ENCODE peak calls at places on chromosomes 13 and 19, in eight cellular contexts. One of them, this sample, is unnamed.

GRCh38 chr13:19984430-19985218 is 26.1 kb downstream of the ZMYM2 start:
- DNase-seq in activated T-helper 1 cell treated with anti-CD3 and anti-CD28 coated beads, Interleukin-2, amount 50 U/mL, for 16 hours: no peak
- DNase-seq in NCI-H1436: no peak
- DNase-seq in AG09309: peak
- DNase-seq in Ammon's horn: peak
- DNase-seq in stimulated activated CD8-positive, alpha-beta memory T cell treated with anti-CD3 and anti-CD28 coated beads, Interleukin-4, amount 100 ng/mL, for 4 hours: no peak
- DNase-seq in lower lobe of right lung: no peak
- DNase-seq in T-helper 2 cell: peak
- DNase-seq in this sample: peak

GRCh38 chr19:23460656-23461055 is 65.4 kb upstream of the ZNF91 start:
- DNase-seq in activated T-helper 1 cell treated with anti-CD3 and anti-CD28 coated beads, Interleukin-2, amount 50 U/mL, for 16 hours: no peak
- DNase-seq in NCI-H1436: no peak
- DNase-seq in AG09309: no peak
- DNase-seq in Ammon's horn: no peak
- DNase-seq in stimulated activated CD8-positive, alpha-beta memory T cell treated with anti-CD3 and anti-CD28 coated beads, Interleukin-4, amount 100 ng/mL, for 4 hours: no peak
- DNase-seq in lower lobe of right lung: no peak
- DNase-seq in T-helper 2 cell: no peak
- DNase-seq in this sample: no peak

GRCh38 chr19:4977299-4978174 is 8.6 kb downstream of the KDM4B start:
- DNase-seq in activated T-helper 1 cell treated with anti-CD3 and anti-CD28 coated beads, Interleukin-2, amount 50 U/mL, for 16 hours: no peak
- DNase-seq in NCI-H1436: no peak
- DNase-seq in AG09309: peak
- DNase-seq in Ammon's horn: peak
- DNase-seq in stimulated activated CD8-positive, alpha-beta memory T cell treated with anti-CD3 and anti-CD28 coated beads, Interleukin-4, amount 100 ng/mL, for 4 hours: no peak
- DNase-seq in lower lobe of right lung: no peak
- DNase-seq in T-helper 2 cell: no peak
- DNase-seq in this sample: no peak

GRCh38 chr19:2337329-2337707 is 8.8 kb downstream of the SPPL2B start:
- DNase-seq in activated T-helper 1 cell treated with anti-CD3 and anti-CD28 coated beads, Interleukin-2, amount 50 U/mL, for 16 hours: no peak
- DNase-seq in NCI-H1436: no peak
- DNase-seq in AG09309: no peak
- DNase-seq in Ammon's horn: peak
- DNase-seq in stimulated activated CD8-positive, alpha-beta memory T cell treated with anti-CD3 and anti-CD28 coated beads, Interleukin-4, amount 100 ng/mL, for 4 hours: no peak
- DNase-seq in lower lobe of right lung: no peak
- DNase-seq in T-helper 2 cell: no peak
- DNase-seq in this sample: no peak

GRCh38 chr19:13004273-13004672 is 9.0 kb downstream of the NFIX start:
- DNase-seq in activated T-helper 1 cell treated with anti-CD3 and anti-CD28 coated beads, Interleukin-2, amount 50 U/mL, for 16 hours: no peak
- DNase-seq in NCI-H1436: no peak
- DNase-seq in AG09309: no peak
- DNase-seq in Ammon's horn: no peak
- DNase-seq in stimulated activated CD8-positive, alpha-beta memory T cell treated with anti-CD3 and anti-CD28 coated beads, Interleukin-4, amount 100 ng/mL, for 4 hours: no peak
- DNase-seq in lower lobe of right lung: no peak
- DNase-seq in T-helper 2 cell: no peak
- DNase-seq in this sample: no peak

GRCh38 chr19:39303373-39304184 is 7.4 kb downstream of the IFNL1 start:
- DNase-seq in activated T-helper 1 cell treated with anti-CD3 and anti-CD28 coated beads, Interleukin-2, amount 50 U/mL, for 16 hours: no peak
- DNase-seq in NCI-H1436: no peak
- DNase-seq in AG09309: no peak
- DNase-seq in Ammon's horn: no peak
- DNase-seq in stimulated activated CD8-positive, alpha-beta memory T cell treated with anti-CD3 and anti-CD28 coated beads, Interleukin-4, amount 100 ng/mL, for 4 hours: no peak
- DNase-seq in lower lobe of right lung: no peak
- DNase-seq in T-helper 2 cell: no peak
- DNase-seq in this sample: no peak

GRCh38 chr19:39557791-39558622 is 18.0 kb upstream of the EID2 start:
- DNase-seq in activated T-helper 1 cell treated with anti-CD3 and anti-CD28 coated beads, Interleukin-2, amount 50 U/mL, for 16 hours: no peak
- DNase-seq in NCI-H1436: no peak
- DNase-seq in AG09309: no peak
- DNase-seq in Ammon's horn: no peak
- DNase-seq in stimulated activated CD8-positive, alpha-beta memory T cell treated with anti-CD3 and anti-CD28 coated beads, Interleukin-4, amount 100 ng/mL, for 4 hours: no peak
- DNase-seq in lower lobe of right lung: no peak
- DNase-seq in T-helper 2 cell: no peak
- DNase-seq in this sample: no peak

GRCh38 chr19:3683405-3683865 is 16.8 kb downstream of the PIP5K1C start:
- DNase-seq in activated T-helper 1 cell treated with anti-CD3 and anti-CD28 coated beads, Interleukin-2, amount 50 U/mL, for 16 hours: no peak
- DNase-seq in NCI-H1436: no peak
- DNase-seq in AG09309: no peak
- DNase-seq in Ammon's horn: no peak
- DNase-seq in stimulated activated CD8-positive, alpha-beta memory T cell treated with anti-CD3 and anti-CD28 coated beads, Interleukin-4, amount 100 ng/mL, for 4 hours: no peak
- DNase-seq in lower lobe of right lung: no peak
- DNase-seq in T-helper 2 cell: no peak
- DNase-seq in this sample: peak

GRCh38 chr19:4993683-4994082 is 24.8 kb downstream of the KDM4B start:
- DNase-seq in activated T-helper 1 cell treated with anti-CD3 and anti-CD28 coated beads, Interleukin-2, amount 50 U/mL, for 16 hours: no peak
- DNase-seq in NCI-H1436: no peak
- DNase-seq in AG09309: no peak
- DNase-seq in Ammon's horn: no peak
- DNase-seq in stimulated activated CD8-positive, alpha-beta memory T cell treated with anti-CD3 and anti-CD28 coated beads, Interleukin-4, amount 100 ng/mL, for 4 hours: no peak
- DNase-seq in lower lobe of right lung: no peak
- DNase-seq in T-helper 2 cell: no peak
- DNase-seq in this sample: no peak

GRCh38 chr13:51520524-51520923 is 63.7 kb upstream of the WDFY2 start:
- DNase-seq in activated T-helper 1 cell treated with anti-CD3 and anti-CD28 coated beads, Interleukin-2, amount 50 U/mL, for 16 hours: no peak
- DNase-seq in NCI-H1436: no peak
- DNase-seq in AG09309: no peak
- DNase-seq in Ammon's horn: peak
- DNase-seq in stimulated activated CD8-positive, alpha-beta memory T cell treated with anti-CD3 and anti-CD28 coated beads, Interleukin-4, amount 100 ng/mL, for 4 hours: no peak
- DNase-seq in lower lobe of right lung: no peak
- DNase-seq in T-helper 2 cell: no peak
- DNase-seq in this sample: no peak

GRCh38 chr13:48950507-48950886 is 25.2 kb upstream of the FNDC3A start:
- DNase-seq in activated T-helper 1 cell treated with anti-CD3 and anti-CD28 coated beads, Interleukin-2, amount 50 U/mL, for 16 hours: no peak
- DNase-seq in NCI-H1436: no peak
- DNase-seq in AG09309: no peak
- DNase-seq in Ammon's horn: no peak
- DNase-seq in stimulated activated CD8-positive, alpha-beta memory T cell treated with anti-CD3 and anti-CD28 coated beads, Interleukin-4, amount 100 ng/mL, for 4 hours: no peak
- DNase-seq in lower lobe of right lung: no peak
- DNase-seq in T-helper 2 cell: no peak
- DNase-seq in this sample: no peak

GRCh38 chr19:46845959-46846459 is 4.6 kb downstream of the AP2S1 start:
- DNase-seq in activated T-helper 1 cell treated with anti-CD3 and anti-CD28 coated beads, Interleukin-2, amount 50 U/mL, for 16 hours: no peak
- DNase-seq in NCI-H1436: no peak
- DNase-seq in AG09309: no peak
- DNase-seq in Ammon's horn: no peak
- DNase-seq in stimulated activated CD8-positive, alpha-beta memory T cell treated with anti-CD3 and anti-CD28 coated beads, Interleukin-4, amount 100 ng/mL, for 4 hours: no peak
- DNase-seq in lower lobe of right lung: no peak
- DNase-seq in T-helper 2 cell: no peak
- DNase-seq in this sample: no peak

GRCh38 chr13:74210693-74211393 is 76.6 kb upstream of the KLF12 start:
- DNase-seq in activated T-helper 1 cell treated with anti-CD3 and anti-CD28 coated beads, Interleukin-2, amount 50 U/mL, for 16 hours: no peak
- DNase-seq in NCI-H1436: peak
- DNase-seq in AG09309: peak
- DNase-seq in Ammon's horn: no peak
- DNase-seq in stimulated activated CD8-positive, alpha-beta memory T cell treated with anti-CD3 and anti-CD28 coated beads, Interleukin-4, amount 100 ng/mL, for 4 hours: no peak
- DNase-seq in lower lobe of right lung: no peak
- DNase-seq in T-helper 2 cell: no peak
- DNase-seq in this sample: peak

GRCh38 chr19:4695224-4695731 is 25.1 kb upstream of the MYDGF start:
- DNase-seq in activated T-helper 1 cell treated with anti-CD3 and anti-CD28 coated beads, Interleukin-2, amount 50 U/mL, for 16 hours: no peak
- DNase-seq in NCI-H1436: no peak
- DNase-seq in AG09309: no peak
- DNase-seq in Ammon's horn: peak
- DNase-seq in stimulated activated CD8-positive, alpha-beta memory T cell treated with anti-CD3 and anti-CD28 coated beads, Interleukin-4, amount 100 ng/mL, for 4 hours: no peak
- DNase-seq in lower lobe of right lung: no peak
- DNase-seq in T-helper 2 cell: no peak
- DNase-seq in this sample: no peak

GRCh38 chr13:49499889-49500660 is 4.3 kb downstream of the PHF11 start:
- DNase-seq in activated T-helper 1 cell treated with anti-CD3 and anti-CD28 coated beads, Interleukin-2, amount 50 U/mL, for 16 hours: no peak
- DNase-seq in NCI-H1436: no peak
- DNase-seq in AG09309: peak
- DNase-seq in Ammon's horn: no peak
- DNase-seq in stimulated activated CD8-positive, alpha-beta memory T cell treated with anti-CD3 and anti-CD28 coated beads, Interleukin-4, amount 100 ng/mL, for 4 hours: no peak
- DNase-seq in lower lobe of right lung: no peak
- DNase-seq in T-helper 2 cell: no peak
- DNase-seq in this sample: no peak

GRCh38 chr13:35600137-35600536 is 123.6 kb upstream of the MAB21L1 start:
- DNase-seq in activated T-helper 1 cell treated with anti-CD3 and anti-CD28 coated beads, Interleukin-2, amount 50 U/mL, for 16 hours: no peak
- DNase-seq in NCI-H1436: no peak
- DNase-seq in AG09309: no peak
- DNase-seq in Ammon's horn: no peak
- DNase-seq in stimulated activated CD8-positive, alpha-beta memory T cell treated with anti-CD3 and anti-CD28 coated beads, Interleukin-4, amount 100 ng/mL, for 4 hours: no peak
- DNase-seq in lower lobe of right lung: no peak
- DNase-seq in T-helper 2 cell: no peak
- DNase-seq in this sample: no peak

GRCh38 chr19:50536662-50537305 is 23.1 kb upstream of the ASPDH start:
- DNase-seq in activated T-helper 1 cell treated with anti-CD3 and anti-CD28 coated beads, Interleukin-2, amount 50 U/mL, for 16 hours: no peak
- DNase-seq in NCI-H1436: no peak
- DNase-seq in AG09309: no peak
- DNase-seq in Ammon's horn: no peak
- DNase-seq in stimulated activated CD8-positive, alpha-beta memory T cell treated with anti-CD3 and anti-CD28 coated beads, Interleukin-4, amount 100 ng/mL, for 4 hours: no peak
- DNase-seq in lower lobe of right lung: no peak
- DNase-seq in T-helper 2 cell: no peak
- DNase-seq in this sample: no peak

GRCh38 chr19:43316591-43317319 is 36.7 kb upstream of the CD177 start:
- DNase-seq in activated T-helper 1 cell treated with anti-CD3 and anti-CD28 coated beads, Interleukin-2, amount 50 U/mL, for 16 hours: no peak
- DNase-seq in NCI-H1436: no peak
- DNase-seq in AG09309: no peak
- DNase-seq in Ammon's horn: peak
- DNase-seq in stimulated activated CD8-positive, alpha-beta memory T cell treated with anti-CD3 and anti-CD28 coated beads, Interleukin-4, amount 100 ng/mL, for 4 hours: no peak
- DNase-seq in lower lobe of right lung: no peak
- DNase-seq in T-helper 2 cell: no peak
- DNase-seq in this sample: no peak

GRCh38 chr19:47226426-47227346 is 4.3 kb downstream of the BBC3 start:
- DNase-seq in activated T-helper 1 cell treated with anti-CD3 and anti-CD28 coated beads, Interleukin-2, amount 50 U/mL, for 16 hours: no peak
- DNase-seq in NCI-H1436: no peak
- DNase-seq in AG09309: no peak
- DNase-seq in Ammon's horn: peak
- DNase-seq in stimulated activated CD8-positive, alpha-beta memory T cell treated with anti-CD3 and anti-CD28 coated beads, Interleukin-4, amount 100 ng/mL, for 4 hours: no peak
- DNase-seq in lower lobe of right lung: peak
- DNase-seq in T-helper 2 cell: peak
- DNase-seq in this sample: no peak

GRCh38 chr13:23671367-23671766 is 101.2 kb downstream of the TNFRSF19 start:
- DNase-seq in activated T-helper 1 cell treated with anti-CD3 and anti-CD28 coated beads, Interleukin-2, amount 50 U/mL, for 16 hours: no peak
- DNase-seq in NCI-H1436: no peak
- DNase-seq in AG09309: peak
- DNase-seq in Ammon's horn: no peak
- DNase-seq in stimulated activated CD8-positive, alpha-beta memory T cell treated with anti-CD3 and anti-CD28 coated beads, Interleukin-4, amount 100 ng/mL, for 4 hours: no peak
- DNase-seq in lower lobe of right lung: no peak
- DNase-seq in T-helper 2 cell: no peak
- DNase-seq in this sample: peak

GRCh38 chr13:87656311-87656710 is 14.9 kb upstream of the SLITRK5 start:
- DNase-seq in activated T-helper 1 cell treated with anti-CD3 and anti-CD28 coated beads, Interleukin-2, amount 50 U/mL, for 16 hours: no peak
- DNase-seq in NCI-H1436: no peak
- DNase-seq in AG09309: no peak
- DNase-seq in Ammon's horn: no peak
- DNase-seq in stimulated activated CD8-positive, alpha-beta memory T cell treated with anti-CD3 and anti-CD28 coated beads, Interleukin-4, amount 100 ng/mL, for 4 hours: no peak
- DNase-seq in lower lobe of right lung: no peak
- DNase-seq in T-helper 2 cell: no peak
- DNase-seq in this sample: no peak